ENCODE peak calls at places on chromosomes 1 and 21, in four cellular contexts. One of them, this sample, is unnamed.

GRCh38 chr1:115630342-115630741 is 11.4 kb upstream of the VANGL1 start:
- DNase-seq in SK-N-SH: no peak
- DNase-seq in AG10803: no peak
- DNase-seq in WTC11: no peak
- DNase-seq in this sample: no peak

GRCh38 chr1:99700020-99700419 is 54.1 kb downstream of the PALMD start:
- DNase-seq in WTC11: no peak
- DNase-seq in AG10803: no peak
- DNase-seq in SK-N-SH: no peak
- DNase-seq in this sample: no peak

GRCh38 chr1:43444151-43444826 is 9.4 kb downstream of the HYI start:
- DNase-seq in SK-N-SH: no peak
- DNase-seq in WTC11: no peak
- DNase-seq in AG10803: no peak
- DNase-seq in this sample: no peak

GRCh38 chr1:154867841-154868610 is 2.1 kb downstream of the KCNN3 start:
- DNase-seq in WTC11: no peak
- DNase-seq in AG10803: no peak
- DNase-seq in SK-N-SH: no peak
- DNase-seq in this sample: no peak

GRCh38 chr1:174217787-174218574 is 58.7 kb downstream of the RABGAP1L start:
- DNase-seq in AG10803: peak; percentile 36
- DNase-seq in SK-N-SH: peak; percentile 18
- DNase-seq in WTC11: no peak
- DNase-seq in this sample: peak; percentile 56

GRCh38 chr1:230029244-230029643 is 37.8 kb upstream of the GALNT2 start:
- DNase-seq in WTC11: peak; percentile 24
- DNase-seq in AG10803: no peak
- DNase-seq in SK-N-SH: no peak
- DNase-seq in this sample: no peak

GRCh38 chr1:9058465-9058864 is 11.0 kb downstream of the SLC2A5 start:
- DNase-seq in AG10803: peak; percentile 59
- DNase-seq in SK-N-SH: no peak
- DNase-seq in WTC11: no peak
- DNase-seq in this sample: no peak

GRCh38 chr1:39575191-39576015 is 1.2 kb downstream of the PABPC4 start:
- DNase-seq in SK-N-SH: peak; percentile 76
- DNase-seq in AG10803: peak; percentile 40
- DNase-seq in WTC11: no peak
- DNase-seq in this sample: peak; percentile 82

GRCh38 chr1:93960641-93961147 is 51.5 kb upstream of the GCLM start:
- DNase-seq in WTC11: no peak
- DNase-seq in AG10803: peak; percentile 27
- DNase-seq in SK-N-SH: no peak
- DNase-seq in this sample: no peak

GRCh38 chr1:52668711-52669110 is 29.4 kb downstream of the COA7 start:
- DNase-seq in AG10803: peak; percentile 64
- DNase-seq in WTC11: no peak
- DNase-seq in SK-N-SH: no peak
- DNase-seq in this sample: peak; percentile 50

GRCh38 chr1:179127163-179127895 is 45.5 kb downstream of the TOR3A start:
- DNase-seq in SK-N-SH: no peak
- DNase-seq in AG10803: peak; percentile 57
- DNase-seq in WTC11: no peak
- DNase-seq in this sample: peak; percentile 55

GRCh38 chr1:51310871-51311613 is 19.3 kb downstream of the TTC39A start:
- DNase-seq in AG10803: no peak
- DNase-seq in SK-N-SH: no peak
- DNase-seq in WTC11: no peak
- DNase-seq in this sample: peak; percentile 47

GRCh38 chr1:67766117-67766978 is 66.9 kb downstream of the GNG12 start:
- DNase-seq in AG10803: peak; percentile 82
- DNase-seq in SK-N-SH: peak; percentile 35
- DNase-seq in WTC11: peak; percentile 36
- DNase-seq in this sample: peak; percentile 93

GRCh38 chr1:58515794-58516401 is 30.6 kb downstream of the OMA1 start:
- DNase-seq in AG10803: peak; percentile 82
- DNase-seq in WTC11: no peak
- DNase-seq in SK-N-SH: peak; percentile 64
- DNase-seq in this sample: peak; percentile 88

GRCh38 chr1:198771562-198772153 is 132.8 kb downstream of the PTPRC start:
- DNase-seq in WTC11: no peak
- DNase-seq in SK-N-SH: peak; percentile 32
- DNase-seq in AG10803: peak; percentile 31
- DNase-seq in this sample: peak; percentile 60

GRCh38 chr1:89611721-89612120 is 21.2 kb upstream of the LRRC8C start:
- DNase-seq in SK-N-SH: no peak
- DNase-seq in AG10803: no peak
- DNase-seq in WTC11: no peak
- DNase-seq in this sample: no peak

GRCh38 chr1:17370618-17371017 is 1.4 kb upstream of the PADI6 start:
- DNase-seq in SK-N-SH: no peak
- DNase-seq in WTC11: no peak
- DNase-seq in AG10803: no peak
- DNase-seq in this sample: no peak

GRCh38 chr1:22163137-22163536 is 20.2 kb upstream of the WNT4 start:
- DNase-seq in SK-N-SH: no peak
- DNase-seq in WTC11: no peak
- DNase-seq in AG10803: no peak
- DNase-seq in this sample: no peak

GRCh38 chr21:42081138-42081537 is 10.0 kb downstream of the UMODL1 start:
- DNase-seq in SK-N-SH: no peak
- DNase-seq in WTC11: no peak
- DNase-seq in AG10803: peak; percentile 52
- DNase-seq in this sample: peak; percentile 70

GRCh38 chr1:228827026-228827425 is 91.7 kb downstream of the RHOU start:
- DNase-seq in WTC11: no peak
- DNase-seq in SK-N-SH: no peak
- DNase-seq in AG10803: peak; percentile 1
- DNase-seq in this sample: peak; percentile 28

GRCh38 chr1:189775343-189775742 is 702.3 kb downstream of the BRINP3 start:
- DNase-seq in SK-N-SH: no peak
- DNase-seq in AG10803: peak; percentile 1
- DNase-seq in WTC11: no peak
- DNase-seq in this sample: no peak

GRCh38 chr1:231931146-231931545 is 304.6 kb downstream of the DISC1 start:
- DNase-seq in WTC11: no peak
- DNase-seq in SK-N-SH: no peak
- DNase-seq in AG10803: no peak
- DNase-seq in this sample: peak; percentile 78

GRCh38 chr1:56868761-56869160 is 14.2 kb downstream of the C8A start:
- DNase-seq in SK-N-SH: no peak
- DNase-seq in WTC11: no peak
- DNase-seq in AG10803: peak; percentile 55
- DNase-seq in this sample: peak; percentile 72

GRCh38 chr1:42767510-42767924 is 468 bp downstream of the C1orf50 start:
- DNase-seq in AG10803: no peak
- DNase-seq in WTC11: no peak
- DNase-seq in SK-N-SH: no peak
- DNase-seq in this sample: no peak

GRCh38 chr1:28156821-28157220 is 19.7 kb downstream of the PTAFR start:
- DNase-seq in WTC11: no peak
- DNase-seq in AG10803: no peak
- DNase-seq in SK-N-SH: no peak
- DNase-seq in this sample: no peak

GRCh38 chr1:40423951-40424618 is 26.2 kb upstream of the ZFP69B start:
- DNase-seq in WTC11: no peak
- DNase-seq in SK-N-SH: no peak
- DNase-seq in AG10803: no peak
- DNase-seq in this sample: no peak

GRCh38 chr1:8043621-8044020 is 17.5 kb upstream of the ERRFI1 start:
- DNase-seq in SK-N-SH: no peak
- DNase-seq in AG10803: no peak
- DNase-seq in WTC11: no peak
- DNase-seq in this sample: no peak

GRCh38 chr1:12153181-12153785 is 13.5 kb upstream of the TNFRSF1B start:
- DNase-seq in SK-N-SH: no peak
- DNase-seq in AG10803: peak; percentile 91
- DNase-seq in WTC11: no peak
- DNase-seq in this sample: peak; percentile 86

GRCh38 chr1:178531897-178532296 is 19.0 kb downstream of the TEX35 start:
- DNase-seq in AG10803: no peak
- DNase-seq in SK-N-SH: no peak
- DNase-seq in WTC11: no peak
- DNase-seq in this sample: no peak

GRCh38 chr21:37082375-37082774 is 9.3 kb downstream of the TTC3 start:
- DNase-seq in WTC11: no peak
- DNase-seq in SK-N-SH: no peak
- DNase-seq in AG10803: no peak
- DNase-seq in this sample: no peak

GRCh38 chr21:37077403-37077802 is 4.3 kb downstream of the TTC3 start:
- DNase-seq in WTC11: no peak
- DNase-seq in SK-N-SH: no peak
- DNase-seq in AG10803: no peak
- DNase-seq in this sample: no peak

GRCh38 chr21:37082856-37083611 is 10.0 kb downstream of the TTC3 start:
- DNase-seq in WTC11: no peak
- DNase-seq in SK-N-SH: no peak
- DNase-seq in AG10803: no peak
- DNase-seq in this sample: no peak

GRCh38 chr21:37076087-37076486 is 3.0 kb downstream of the TTC3 start:
- DNase-seq in AG10803: no peak
- DNase-seq in WTC11: no peak
- DNase-seq in SK-N-SH: no peak
- DNase-seq in this sample: no peak

GRCh38 chr21:37079211-37079824 is 6.3 kb downstream of the TTC3 start:
- DNase-seq in WTC11: no peak
- DNase-seq in SK-N-SH: no peak
- DNase-seq in AG10803: no peak
- DNase-seq in this sample: no peak
- TF ChIP-seq CTCF in WTC11: no peak
- TF ChIP-seq CTCF in SK-N-SH: peak; percentile 43
- TF ChIP-seq CTCF in AG10803: peak; percentile 26
- TF ChIP-seq CTCF in this sample: peak; percentile 34

DNA sequence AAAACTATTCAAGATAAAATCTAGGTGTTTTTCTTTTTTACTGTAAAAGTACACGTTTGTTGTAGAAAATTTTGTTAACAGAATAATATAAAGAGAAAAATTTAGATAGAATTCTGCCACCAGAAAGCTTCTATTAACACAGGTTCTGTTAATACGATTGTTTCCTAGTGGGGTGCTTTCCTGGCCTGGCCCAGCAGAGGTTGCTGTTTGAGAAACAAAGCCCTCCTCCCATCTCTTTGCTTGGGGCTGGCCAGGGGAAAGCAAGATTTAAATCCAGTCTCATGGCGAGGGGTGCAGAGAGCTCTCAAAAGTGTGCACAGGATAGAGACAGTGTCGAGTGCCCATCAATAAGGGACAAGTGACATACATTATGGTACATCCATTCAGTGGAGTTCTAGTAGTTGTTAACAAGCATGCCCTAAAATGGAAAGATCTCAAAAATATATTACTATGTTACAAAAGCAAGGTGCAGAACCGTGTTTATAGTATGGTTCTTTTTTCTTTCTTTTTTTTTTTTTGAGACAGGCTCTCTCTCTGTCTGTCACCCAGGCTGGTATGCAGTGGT is 14.6 kb upstream of the ACBD3 start:
- DNase-seq in WTC11: peak; percentile 60
- DNase-seq in SK-N-SH: no peak
- DNase-seq in AG10803: no peak
- DNase-seq in this sample: peak; percentile 19
- TF ChIP-seq CTCF in WTC11: no peak
- TF ChIP-seq CTCF in SK-N-SH: peak; percentile 49
- TF ChIP-seq CTCF in AG10803: peak; percentile 33
- TF ChIP-seq CTCF in this sample: peak; percentile 42

DNA sequence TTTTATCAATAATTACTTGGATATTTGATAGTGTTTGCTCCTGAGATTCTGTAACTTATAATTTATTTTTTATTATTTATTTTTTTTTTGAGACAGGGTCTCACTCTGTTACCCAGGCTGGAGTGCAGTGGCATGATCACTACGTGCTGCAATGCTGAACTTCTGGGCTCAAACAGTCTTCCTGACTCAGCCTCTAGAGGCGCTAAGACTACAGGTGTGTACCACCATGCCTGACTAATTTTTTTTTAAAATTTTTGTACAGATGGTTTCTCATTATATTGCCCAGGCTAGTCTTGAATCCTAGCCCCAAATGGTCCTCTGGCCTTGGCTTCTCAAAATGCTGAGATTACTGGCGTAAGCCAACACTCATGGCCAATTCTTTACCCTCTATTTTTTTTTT is 845.5 kb upstream of the ADGRL4 start:
- DNase-seq in WTC11: peak; percentile 28
- DNase-seq in SK-N-SH: no peak
- DNase-seq in AG10803: no peak
- DNase-seq in this sample: no peak
- TF ChIP-seq CTCF in WTC11: peak; percentile 24
- TF ChIP-seq CTCF in SK-N-SH: no peak
- TF ChIP-seq CTCF in AG10803: no peak
- TF ChIP-seq CTCF in this sample: peak; percentile 1

GRCh38 chr1:153661111-153661708 is 2.7 kb downstream of the SNAPIN start:
- DNase-seq in AG10803: peak; percentile 28
- DNase-seq in WTC11: no peak
- DNase-seq in SK-N-SH: no peak
- DNase-seq in this sample: no peak

GRCh38 chr1:153659656-153660055 is 1.2 kb downstream of the SNAPIN start:
- DNase-seq in WTC11: no peak
- DNase-seq in SK-N-SH: no peak
- DNase-seq in AG10803: no peak
- DNase-seq in this sample: no peak

GRCh38 chr1:153655333-153655732 is 3.2 kb upstream of the SNAPIN start:
- DNase-seq in AG10803: no peak
- DNase-seq in WTC11: no peak
- DNase-seq in SK-N-SH: no peak
- DNase-seq in this sample: no peak

GRCh38 chr1:153659175-153659534 is 652 bp downstream of the SNAPIN start:
- DNase-seq in SK-N-SH: no peak
- DNase-seq in WTC11: no peak
- DNase-seq in AG10803: no peak
- DNase-seq in this sample: no peak

DNA sequence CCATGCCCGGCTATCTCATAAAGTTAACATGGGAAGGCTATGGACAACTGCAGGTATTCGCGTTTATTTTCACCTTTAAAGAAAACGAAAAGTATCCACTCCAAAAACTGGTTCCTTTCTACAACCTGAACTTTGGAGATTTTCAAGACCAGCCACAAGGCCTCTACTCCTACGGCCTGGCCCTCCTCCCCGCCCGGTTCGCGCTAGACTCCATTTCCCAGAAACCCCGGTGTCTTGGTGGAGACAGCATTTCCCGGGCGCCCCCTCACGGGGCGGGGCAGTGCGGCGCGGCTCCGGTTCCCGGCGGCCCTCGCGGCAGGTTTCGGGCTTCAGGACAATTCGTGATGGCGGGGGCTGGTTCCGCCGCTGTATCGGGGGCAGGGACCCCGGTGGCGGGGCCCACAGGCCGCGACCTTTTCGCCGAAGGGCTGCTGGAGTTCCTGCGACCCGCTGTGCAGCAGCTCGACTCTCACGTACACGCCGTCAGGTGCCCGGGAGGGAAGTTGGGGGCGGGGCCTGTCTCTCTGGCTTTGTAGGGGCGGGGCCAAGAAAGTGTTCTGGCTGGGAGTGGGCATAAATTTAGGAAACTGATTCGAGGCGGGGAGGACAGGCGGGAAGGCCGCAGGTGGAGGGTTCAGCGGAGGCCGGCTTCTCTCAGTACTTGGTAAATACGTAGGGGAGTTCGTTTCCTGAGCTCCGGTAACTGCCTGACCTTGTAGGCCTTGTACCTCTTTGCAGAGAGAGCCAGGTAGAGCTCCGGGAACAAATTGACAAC is at the start of gene SNAPIN:
- DNase-seq in AG10803: peak; percentile 85
- DNase-seq in WTC11: peak; percentile 92
- DNase-seq in SK-N-SH: peak; percentile 94
- DNase-seq in this sample: peak; percentile 82
- TF ChIP-seq CTCF in AG10803: no peak
- TF ChIP-seq CTCF in WTC11: no peak
- TF ChIP-seq CTCF in SK-N-SH: peak; percentile 12
- TF ChIP-seq CTCF in this sample: no peak

This sample was measured in fibroblast of mammary gland.